ENCODE peak calls at places on chromosomes 16 and 17, in ten cellular contexts. V, M, W, R, E, S, U, A, O and H are unnamed samples.

GRCh38 chr17:50066995-50067394 is 11.1 kb downstream of the ITGA3 start:
- DNase-seq in V (no peak), M (no peak), W (no peak), R (no peak), E (no peak), S (no peak), U (no peak), A (no peak), O (no peak), H (no peak)

GRCh38 chr16:2770057-2770780 is 6.9 kb downstream of the ELOB start:
- DNase-seq in V (no peak), M (no peak), W (no peak), R (no peak), E (no peak), S (no peak), U (no peak), A (peak; percentile 63), O (no peak), H (no peak)

GRCh38 chr17:58250344-58251011 is 12.1 kb downstream of the LPO start:
- DNase-seq in V (no peak), M (no peak), W (no peak), R (peak; percentile 65), E (no peak), S (no peak), U (no peak), A (no peak), O (no peak), H (no peak)

GRCh38 chr17:78722101-78722761 is 59.8 kb downstream of the CYTH1 start:
- DNase-seq in V (no peak), M (peak; percentile 43), W (no peak), R (no peak), E (peak; percentile 69), S (peak; percentile 38), U (no peak), A (peak; percentile 71), O (no peak), H (no peak)

GRCh38 chr16:51971184-51971583 is 575.8 kb downstream of the TOX3 start:
- DNase-seq in V (no peak), M (peak; percentile 74), W (no peak), R (peak; percentile 57), E (no peak), S (peak; percentile 55), U (no peak), A (no peak), O (no peak), H (peak; percentile 22)

GRCh38 chr16:71917900-71918299 is 22.6 kb downstream of the IST1 start:
- DNase-seq in V (no peak), M (no peak), W (no peak), R (no peak), E (no peak), S (no peak), U (no peak), A (no peak), O (peak; percentile 10), H (no peak)

GRCh38 chr16:67857547-67858233 is 10.2 kb upstream of the CENPT start:
- DNase-seq in V (no peak), M (no peak), W (no peak), R (no peak), E (no peak), S (no peak), U (no peak), A (peak; percentile 84), O (peak; percentile 90), H (peak; percentile 95)

GRCh38 chr16:82605863-82606620 is 20.7 kb upstream of the CDH13 start:
- DNase-seq in V (no peak), M (no peak), W (no peak), R (no peak), E (no peak), S (peak; percentile 38), U (no peak), A (no peak), O (no peak), H (no peak)

GRCh38 chr17:41717408-41718286 is 5.5 kb downstream of the GAST start:
- DNase-seq in V (no peak), M (no peak), W (no peak), R (peak; percentile 87), E (no peak), S (no peak), U (no peak), A (no peak), O (no peak), H (peak; percentile 48)